ENCODE peak calls at places on chromosomes 6 and 20, in seven cellular contexts. One of them, this sample, is unnamed.

GRCh38 chr20:43827940-43828562 is 86.6 kb upstream of the TOX2 start:
- DNase-seq in heart right ventricle: no peak
- DNase-seq in tibial artery: no peak
- DNase-seq in WTC11: no peak
- DNase-seq in neural crest cell: no peak
- DNase-seq in GM23338: no peak
- DNase-seq in astrocyte of the spinal cord: no peak
- DNase-seq in this sample: no peak

GRCh38 chr20:36128463-36129176 is 25.9 kb upstream of the EPB41L1 start:
- DNase-seq in WTC11: no peak
- DNase-seq in heart right ventricle: no peak
- DNase-seq in GM23338: no peak
- DNase-seq in neural crest cell: no peak
- DNase-seq in astrocyte of the spinal cord: peak
- DNase-seq in tibial artery: no peak
- DNase-seq in this sample: no peak

GRCh38 chr6:116287668-116288282 is 8.0 kb upstream of the TSPYL1 start:
- DNase-seq in neural crest cell: no peak
- DNase-seq in heart right ventricle: no peak
- DNase-seq in GM23338: peak
- DNase-seq in tibial artery: no peak
- DNase-seq in WTC11: no peak
- DNase-seq in astrocyte of the spinal cord: peak
- DNase-seq in this sample: no peak

GRCh38 chr6:88047510-88048150 is at the start of gene SPACA1:
- DNase-seq in GM23338: peak
- DNase-seq in astrocyte of the spinal cord: no peak
- DNase-seq in neural crest cell: no peak
- DNase-seq in WTC11: peak
- DNase-seq in tibial artery: no peak
- DNase-seq in heart right ventricle: peak
- DNase-seq in this sample: no peak

GRCh38 chr6:95119927-95120326 is 457.4 kb upstream of the MANEA start:
- DNase-seq in neural crest cell: no peak
- DNase-seq in tibial artery: no peak
- DNase-seq in GM23338: no peak
- DNase-seq in astrocyte of the spinal cord: no peak
- DNase-seq in WTC11: no peak
- DNase-seq in heart right ventricle: no peak
- DNase-seq in this sample: no peak

GRCh38 chr20:59765599-59766177 is 161.3 kb downstream of the PHACTR3 start:
- DNase-seq in neural crest cell: peak
- DNase-seq in tibial artery: no peak
- DNase-seq in GM23338: peak
- DNase-seq in astrocyte of the spinal cord: no peak
- DNase-seq in WTC11: peak
- DNase-seq in heart right ventricle: no peak
- DNase-seq in this sample: peak

GRCh38 chr6:114096553-114097172 is 125.7 kb upstream of the HDAC2 start:
- DNase-seq in heart right ventricle: no peak
- DNase-seq in astrocyte of the spinal cord: peak
- DNase-seq in neural crest cell: no peak
- DNase-seq in tibial artery: no peak
- DNase-seq in WTC11: no peak
- DNase-seq in GM23338: peak
- DNase-seq in this sample: no peak

GRCh38 chr20:20003088-20003954 is 13.8 kb upstream of the NAA20 start:
- DNase-seq in GM23338: no peak
- DNase-seq in neural crest cell: no peak
- DNase-seq in WTC11: no peak
- DNase-seq in heart right ventricle: no peak
- DNase-seq in tibial artery: peak
- DNase-seq in astrocyte of the spinal cord: no peak
- DNase-seq in this sample: no peak

GRCh38 chr20:41616228-41616627 is 1.9 kb downstream of the CHD6 start:
- DNase-seq in heart right ventricle: no peak
- DNase-seq in astrocyte of the spinal cord: no peak
- DNase-seq in neural crest cell: no peak
- DNase-seq in tibial artery: no peak
- DNase-seq in GM23338: no peak
- DNase-seq in WTC11: no peak
- DNase-seq in this sample: no peak

GRCh38 chr6:18155864-18156396 is 708 bp downstream of the KDM1B start:
- DNase-seq in GM23338: peak
- DNase-seq in astrocyte of the spinal cord: peak
- DNase-seq in WTC11: peak
- DNase-seq in heart right ventricle: peak
- DNase-seq in tibial artery: peak
- DNase-seq in neural crest cell: peak
- DNase-seq in this sample: peak

GRCh38 chr20:22442318-22442717 is 142.1 kb downstream of the FOXA2 start:
- DNase-seq in neural crest cell: no peak
- DNase-seq in tibial artery: no peak
- DNase-seq in heart right ventricle: no peak
- DNase-seq in GM23338: no peak
- DNase-seq in astrocyte of the spinal cord: no peak
- DNase-seq in WTC11: no peak
- DNase-seq in this sample: no peak

GRCh38 chr20:22437354-22437753 is 147.0 kb downstream of the FOXA2 start:
- DNase-seq in GM23338: no peak
- DNase-seq in astrocyte of the spinal cord: no peak
- DNase-seq in neural crest cell: no peak
- DNase-seq in WTC11: no peak
- DNase-seq in heart right ventricle: no peak
- DNase-seq in tibial artery: no peak
- DNase-seq in this sample: no peak

GRCh38 chr20:22438346-22438745 is 146.0 kb downstream of the FOXA2 start:
- DNase-seq in GM23338: peak
- DNase-seq in WTC11: no peak
- DNase-seq in astrocyte of the spinal cord: no peak
- DNase-seq in tibial artery: no peak
- DNase-seq in neural crest cell: no peak
- DNase-seq in heart right ventricle: no peak
- DNase-seq in this sample: no peak

DNA sequence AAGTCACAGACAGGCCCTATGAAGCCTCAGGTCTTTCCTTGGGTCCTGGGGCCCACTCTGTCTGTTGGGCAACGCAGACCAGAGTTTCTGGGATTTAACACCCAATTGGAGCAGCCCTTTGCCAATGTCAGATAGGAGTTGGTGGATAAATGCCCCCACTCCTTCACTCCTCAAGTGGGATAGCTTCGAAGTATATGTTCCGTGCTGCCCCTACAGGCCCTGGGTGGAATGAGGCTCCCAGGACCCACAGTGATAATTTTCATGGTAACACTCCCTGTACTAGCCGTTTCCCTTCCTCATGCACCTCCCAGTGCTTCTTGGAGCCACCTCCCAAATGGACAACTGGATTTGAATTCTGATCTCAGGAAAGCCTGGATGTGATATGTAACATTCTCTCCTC is 145.4 kb downstream of the FOXA2 start:
- DNase-seq in WTC11: peak
- DNase-seq in GM23338: peak
- DNase-seq in tibial artery: no peak
- DNase-seq in astrocyte of the spinal cord: no peak
- DNase-seq in heart right ventricle: no peak
- DNase-seq in neural crest cell: no peak
- DNase-seq in this sample: peak
- TF ChIP-seq CTCF in WTC11: no peak
- TF ChIP-seq CTCF in GM23338: peak
- TF ChIP-seq CTCF in tibial artery: no peak
- TF ChIP-seq CTCF in astrocyte of the spinal cord: peak
- TF ChIP-seq CTCF in heart right ventricle: no peak
- TF ChIP-seq CTCF in neural crest cell: peak
- TF ChIP-seq CTCF in this sample: peak

GRCh38 chr6:34864007-34864406 is 23.8 kb downstream of the TAF11 start:
- DNase-seq in heart right ventricle: no peak
- DNase-seq in WTC11: no peak
- DNase-seq in astrocyte of the spinal cord: no peak
- DNase-seq in neural crest cell: no peak
- DNase-seq in GM23338: no peak
- DNase-seq in tibial artery: no peak
- DNase-seq in this sample: no peak

GRCh38 chr6:34866509-34866908 is 21.3 kb downstream of the TAF11 start:
- DNase-seq in heart right ventricle: no peak
- DNase-seq in tibial artery: no peak
- DNase-seq in WTC11: no peak
- DNase-seq in astrocyte of the spinal cord: no peak
- DNase-seq in neural crest cell: no peak
- DNase-seq in GM23338: no peak
- DNase-seq in this sample: no peak

GRCh38 chr6:34865107-34865506 is 22.7 kb downstream of the TAF11 start:
- DNase-seq in WTC11: no peak
- DNase-seq in astrocyte of the spinal cord: no peak
- DNase-seq in GM23338: no peak
- DNase-seq in tibial artery: no peak
- DNase-seq in heart right ventricle: no peak
- DNase-seq in neural crest cell: no peak
- DNase-seq in this sample: no peak

GRCh38 chr6:34871853-34872252 is 16.0 kb downstream of the TAF11 start:
- DNase-seq in GM23338: no peak
- DNase-seq in WTC11: no peak
- DNase-seq in astrocyte of the spinal cord: no peak
- DNase-seq in heart right ventricle: no peak
- DNase-seq in tibial artery: no peak
- DNase-seq in neural crest cell: no peak
- DNase-seq in this sample: no peak

GRCh38 chr6:34867484-34867883 is 20.4 kb downstream of the TAF11 start:
- DNase-seq in heart right ventricle: no peak
- DNase-seq in WTC11: no peak
- DNase-seq in astrocyte of the spinal cord: no peak
- DNase-seq in tibial artery: no peak
- DNase-seq in neural crest cell: no peak
- DNase-seq in GM23338: peak
- DNase-seq in this sample: no peak
- TF ChIP-seq CTCF in heart right ventricle: peak
- TF ChIP-seq CTCF in WTC11: no peak
- TF ChIP-seq CTCF in astrocyte of the spinal cord: no peak
- TF ChIP-seq CTCF in tibial artery: no peak
- TF ChIP-seq CTCF in neural crest cell: no peak
- TF ChIP-seq CTCF in GM23338: peak
- TF ChIP-seq CTCF in this sample: no peak

GRCh38 chr20:46646122-46646521 is 5.1 kb downstream of the SLC13A3 start:
- DNase-seq in GM23338: no peak
- DNase-seq in WTC11: no peak
- DNase-seq in heart right ventricle: no peak
- DNase-seq in tibial artery: no peak
- DNase-seq in astrocyte of the spinal cord: no peak
- DNase-seq in neural crest cell: no peak
- DNase-seq in this sample: no peak

GRCh38 chr20:46644733-46645132 is 6.5 kb downstream of the SLC13A3 start:
- DNase-seq in WTC11: no peak
- DNase-seq in astrocyte of the spinal cord: no peak
- DNase-seq in neural crest cell: no peak
- DNase-seq in tibial artery: no peak
- DNase-seq in heart right ventricle: no peak
- DNase-seq in GM23338: no peak
- DNase-seq in this sample: no peak

GRCh38 chr20:46642265-46642942 is 8.9 kb downstream of the SLC13A3 start:
- DNase-seq in tibial artery: no peak
- DNase-seq in astrocyte of the spinal cord: no peak
- DNase-seq in neural crest cell: no peak
- DNase-seq in GM23338: no peak
- DNase-seq in WTC11: no peak
- DNase-seq in heart right ventricle: no peak
- DNase-seq in this sample: no peak

GRCh38 chr20:46642944-46643343 is 8.3 kb downstream of the SLC13A3 start:
- DNase-seq in tibial artery: no peak
- DNase-seq in neural crest cell: no peak
- DNase-seq in astrocyte of the spinal cord: no peak
- DNase-seq in heart right ventricle: no peak
- DNase-seq in WTC11: no peak
- DNase-seq in GM23338: no peak
- DNase-seq in this sample: no peak

DNA sequence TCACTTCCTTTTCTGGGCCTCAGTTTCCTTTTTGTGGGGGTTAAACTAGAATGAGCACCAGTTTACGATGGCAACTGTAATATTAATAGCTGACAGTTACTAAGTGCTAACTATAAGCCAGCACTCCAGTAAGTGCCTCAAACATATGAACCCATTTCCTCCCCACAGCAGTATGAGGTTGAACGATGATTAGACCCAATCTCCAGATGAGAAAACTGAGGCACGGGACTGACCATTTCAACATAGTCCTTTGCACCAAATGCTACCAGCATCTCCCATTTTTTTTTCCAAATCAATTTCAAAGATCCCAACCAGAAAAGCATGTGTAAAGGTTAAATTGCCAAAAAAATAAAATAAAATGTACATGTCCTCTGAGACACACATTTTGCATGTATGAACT is 7.1 kb downstream of the SLC13A3 start:
- DNase-seq in astrocyte of the spinal cord: no peak
- DNase-seq in WTC11: no peak
- DNase-seq in neural crest cell: no peak
- DNase-seq in GM23338: no peak
- DNase-seq in tibial artery: no peak
- DNase-seq in heart right ventricle: no peak
- DNase-seq in this sample: no peak
- TF ChIP-seq CTCF in astrocyte of the spinal cord: no peak
- TF ChIP-seq CTCF in WTC11: no peak
- TF ChIP-seq CTCF in neural crest cell: no peak
- TF ChIP-seq CTCF in GM23338: no peak
- TF ChIP-seq CTCF in tibial artery: no peak
- TF ChIP-seq CTCF in heart right ventricle: no peak
- TF ChIP-seq CTCF in this sample: no peak

GRCh38 chr6:132192646-132193045 is 208.6 kb downstream of the MOXD1 start:
- DNase-seq in neural crest cell: no peak
- DNase-seq in tibial artery: no peak
- DNase-seq in GM23338: no peak
- DNase-seq in heart right ventricle: no peak
- DNase-seq in astrocyte of the spinal cord: no peak
- DNase-seq in WTC11: no peak
- DNase-seq in this sample: no peak
- TF ChIP-seq CTCF in neural crest cell: no peak
- TF ChIP-seq CTCF in tibial artery: no peak
- TF ChIP-seq CTCF in GM23338: no peak
- TF ChIP-seq CTCF in heart right ventricle: no peak
- TF ChIP-seq CTCF in astrocyte of the spinal cord: no peak
- TF ChIP-seq CTCF in WTC11: no peak
- TF ChIP-seq CTCF in this sample: no peak

This sample was measured in endothelial cell.